ENCODE peak calls at places on chromosomes 4 and X, in nine cellular contexts. Z is spleen, P is H54, L is uterus, R is HCT116, M is transverse colon, C is body of pancreas, J is lower leg skin, U is heart left ventricle. V is an unnamed sample.
A peak's percentile ranks its signal among the peaks of the same experiment; 100 is the strongest.

GRCh38 chr4:83664741-83665140 is 128.8 kb downstream of the GPAT3 start:
- DNase-seq in P (no peak), R (no peak), M (no peak), U (no peak), Z (no peak), J (no peak), C (no peak), L (no peak), V (no peak)

GRCh38 chr4:95627004-95627403 is 78.2 kb upstream of the UNC5C start:
- DNase-seq in L (no peak), C (no peak), P (no peak), M (no peak), J (no peak), U (no peak), Z (no peak), R (no peak), V (no peak)

GRCh38 chrX:149950681-149951080 is 12.4 kb upstream of the EOLA2 start:
- DNase-seq in U (no peak), Z (no peak), C (no peak), J (no peak), M (no peak), R (peak; percentile 45), P (peak; percentile 11), L (no peak), V (peak; percentile 16)

GRCh38 chr4:189084671-189085070 is 856.0 kb upstream of the FRG1 start:
- DNase-seq in R (peak; percentile 33), U (no peak), P (no peak), M (no peak), J (no peak), Z (no peak), L (no peak), C (no peak), V (no peak)

GRCh38 chr4:163901305-163901704 is 406.8 kb downstream of the TMA16 start:
- DNase-seq in U (no peak), P (no peak), L (no peak), R (no peak), Z (no peak), J (no peak), C (no peak), M (no peak), V (no peak)

GRCh38 chr4:121375262-121375661 is 5.6 kb downstream of the QRFPR start:
- DNase-seq in L (no peak), J (no peak), P (no peak), R (no peak), M (no peak), C (no peak), Z (no peak), U (no peak), V (no peak)

GRCh38 chr4:17769406-17770174 is 11.8 kb downstream of the FAM184B start:
- DNase-seq in M (no peak), P (no peak), U (no peak), C (no peak), Z (no peak), J (no peak), R (no peak), L (no peak), V (no peak)

GRCh38 chr4:161256716-161257115 is 907.1 kb downstream of the FSTL5 start:
- DNase-seq in P (no peak), U (no peak), L (no peak), J (no peak), R (peak; percentile 7), C (no peak), Z (no peak), M (no peak), V (peak; percentile 6)

GRCh38 chr4:85910985-85911384 is 436.0 kb downstream of the ARHGAP24 start:
- DNase-seq in R (no peak), M (no peak), Z (peak; percentile 66), J (no peak), P (no peak), U (no peak), C (no peak), L (no peak), V (no peak)

GRCh38 chr4:105343523-105343931 is 130.3 kb downstream of the PPA2 start:
- DNase-seq in U (no peak), M (no peak), J (no peak), L (no peak), Z (no peak), P (no peak), R (no peak), C (no peak), V (no peak)

GRCh38 chr4:88159137-88159725 is 792 bp upstream of the ABCG2 start:
- DNase-seq in U (peak; percentile 25), J (no peak), R (peak; percentile 36), M (no peak), P (no peak), Z (no peak), C (no peak), L (no peak), V (no peak)

GRCh38 chr4:38601916-38602291 is 62.1 kb upstream of the KLF3 start:
- DNase-seq in P (no peak), U (no peak), R (no peak), L (no peak), J (no peak), Z (no peak), C (no peak), M (no peak), V (no peak)

GRCh38 chr4:112448211-112448745 is 67.7 kb downstream of the NEUROG2 start:
- DNase-seq in M (no peak), R (no peak), J (no peak), U (no peak), P (peak; percentile 2), C (no peak), L (no peak), Z (no peak), V (no peak)

GRCh38 chr4:145177511-145177905 is 2.9 kb downstream of the OTUD4 start:
- DNase-seq in U (peak; percentile 38), L (no peak), P (no peak), C (no peak), J (no peak), R (no peak), Z (no peak), M (no peak), V (peak; percentile 11)

DNA sequence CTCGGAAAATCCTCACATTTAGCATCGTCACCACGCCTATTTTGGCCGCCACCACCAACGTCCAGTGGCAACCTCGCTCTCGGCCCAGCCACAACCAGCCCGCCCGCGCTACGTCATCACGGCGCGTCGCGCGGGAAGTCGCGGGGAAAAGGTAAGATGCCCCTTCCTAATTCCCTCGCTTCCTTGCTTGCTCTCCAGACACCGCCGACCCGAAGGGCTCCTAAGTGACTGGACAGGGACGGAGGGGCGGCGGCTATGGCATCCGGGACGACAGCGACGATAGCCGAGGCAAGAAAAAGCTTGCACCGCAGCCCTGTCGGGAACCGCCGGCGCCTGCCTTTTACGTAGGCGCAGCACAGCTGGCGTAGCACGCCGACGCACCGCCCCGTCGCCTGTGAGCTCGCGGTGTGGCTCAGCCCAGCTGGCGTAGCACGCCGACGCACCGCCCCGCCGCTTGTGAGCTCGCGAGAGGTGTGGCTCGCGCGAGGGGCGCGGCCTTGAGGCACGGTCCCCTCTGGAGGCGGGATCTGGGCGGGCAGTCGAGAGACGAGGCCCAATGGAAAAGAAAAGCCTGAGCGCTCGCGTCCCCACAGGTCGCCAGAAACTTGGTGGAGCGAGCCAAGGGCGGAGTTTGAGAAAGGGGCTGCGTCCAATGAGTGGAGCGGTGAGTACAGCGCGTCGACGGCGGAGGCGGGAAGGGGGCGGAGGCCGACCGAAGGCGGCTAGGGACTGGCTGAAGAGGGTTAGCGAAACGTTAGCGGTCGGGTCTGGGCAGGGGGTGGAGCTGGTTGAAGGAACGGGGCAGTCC is at the start of gene HDAC6:
- DNase-seq in J (peak; percentile 98), L (peak; percentile 97), R (peak; percentile 97), P (peak; percentile 51), Z (peak; percentile 98), U (peak; percentile 97), C (peak; percentile 96), M (peak; percentile 96), V (peak; percentile 99)
- TF ChIP-seq POLR2A in J (no peak), L (peak; percentile 60), R (no peak), P (peak; percentile 51), Z (no peak), U (peak; percentile 48), C (peak; percentile 38), M (peak; percentile 58), V (peak; percentile 35)

GRCh38 chrX:71068052-71068918 is at the start of gene SNX12:
- DNase-seq in U (peak; percentile 94), M (peak; percentile 91), R (peak; percentile 86), P (peak; percentile 76), Z (peak; percentile 94), J (peak; percentile 97), L (peak; percentile 92), C (peak; percentile 90), V (peak; percentile 96)
- TF ChIP-seq POLR2A in U (peak; percentile 77), M (peak; percentile 59), R (peak; percentile 42), P (peak; percentile 56), Z (no peak), J (no peak), L (peak; percentile 45), C (peak; percentile 64), V (peak; percentile 73)

GRCh38 chrX:85243761-85244410 is at the start of the genes SATL1 and ZNF711:
- DNase-seq in C (peak; percentile 53), U (peak; percentile 27), M (peak; percentile 54), L (peak; percentile 40), J (peak; percentile 85), Z (peak; percentile 70), R (peak; percentile 13), P (no peak), V (peak; percentile 67)
- TF ChIP-seq POLR2A in C (peak; percentile 40), U (no peak), M (no peak), L (peak; percentile 24), J (no peak), Z (no peak), R (no peak), P (no peak), V (no peak)

GRCh38 chr4:60365176-60365575 is 835.0 kb upstream of the ADGRL3 start:
- DNase-seq in U (no peak), M (no peak), R (no peak), L (no peak), J (no peak), Z (no peak), C (no peak), P (no peak), V (no peak)

GRCh38 chr4:60366661-60367060 is 833.5 kb upstream of the ADGRL3 start:
- DNase-seq in Z (no peak), M (no peak), R (no peak), C (no peak), U (no peak), J (no peak), L (no peak), P (no peak), V (no peak)

GRCh38 chr4:60368986-60369385 is 831.1 kb upstream of the ADGRL3 start:
- DNase-seq in P (no peak), M (no peak), L (no peak), C (no peak), R (no peak), J (no peak), U (no peak), Z (no peak), V (no peak)
- TF ChIP-seq POLR2A in P (no peak), M (no peak), L (no peak), C (no peak), R (no peak), J (no peak), U (no peak), Z (no peak), V (no peak)

GRCh38 chrX:39222361-39223113 is 421.3 kb downstream of the MID1IP1 start:
- DNase-seq in R (no peak), J (no peak), C (no peak), M (no peak), P (no peak), L (no peak), U (no peak), Z (no peak), V (no peak)
- TF ChIP-seq POLR2A in R (no peak), J (no peak), C (no peak), M (no peak), P (no peak), L (no peak), U (no peak), Z (no peak), V (no peak)